ENCODE peak calls at places on chromosome 11, in eight cellular contexts. One of them, this sample, is unnamed.

GRCh38 chr11:14249121-14249963 is 109.6 kb downstream of the RRAS2 start:
- DNase-seq in MM.1S: peak
- DNase-seq in ecto neural progenitor cell: peak
- DNase-seq in heart left ventricle: no peak
- DNase-seq in sciatic nerve: peak
- DNase-seq in progenitor cell of endocrine pancreas: peak
- DNase-seq in NCI-H1092: peak
- DNase-seq in activated T-helper 1 cell treated with anti-CD3 and anti-CD28 coated beads, Interleukin-2, amount 50 U/mL, for 16 hours: peak
- DNase-seq in this sample: peak

GRCh38 chr11:105108247-105108646 is 31.3 kb downstream of the CARD18 start:
- DNase-seq in ecto neural progenitor cell: no peak
- DNase-seq in activated T-helper 1 cell treated with anti-CD3 and anti-CD28 coated beads, Interleukin-2, amount 50 U/mL, for 16 hours: no peak
- DNase-seq in MM.1S: no peak
- DNase-seq in progenitor cell of endocrine pancreas: no peak
- DNase-seq in sciatic nerve: no peak
- DNase-seq in NCI-H1092: no peak
- DNase-seq in heart left ventricle: no peak
- DNase-seq in this sample: no peak

GRCh38 chr11:32386770-32387377 is 48.5 kb downstream of the WT1 start:
- DNase-seq in NCI-H1092: no peak
- DNase-seq in activated T-helper 1 cell treated with anti-CD3 and anti-CD28 coated beads, Interleukin-2, amount 50 U/mL, for 16 hours: no peak
- DNase-seq in progenitor cell of endocrine pancreas: no peak
- DNase-seq in sciatic nerve: no peak
- DNase-seq in heart left ventricle: no peak
- DNase-seq in MM.1S: no peak
- DNase-seq in ecto neural progenitor cell: no peak
- DNase-seq in this sample: no peak

GRCh38 chr11:122853971-122854446 is 15.7 kb downstream of the CRTAM start:
- DNase-seq in activated T-helper 1 cell treated with anti-CD3 and anti-CD28 coated beads, Interleukin-2, amount 50 U/mL, for 16 hours: no peak
- DNase-seq in MM.1S: peak
- DNase-seq in NCI-H1092: peak
- DNase-seq in heart left ventricle: no peak
- DNase-seq in sciatic nerve: no peak
- DNase-seq in ecto neural progenitor cell: no peak
- DNase-seq in progenitor cell of endocrine pancreas: peak
- DNase-seq in this sample: no peak

GRCh38 chr11:27722945-27723344 is 22.7 kb upstream of the BDNF start:
- DNase-seq in ecto neural progenitor cell: peak
- DNase-seq in sciatic nerve: no peak
- DNase-seq in MM.1S: no peak
- DNase-seq in activated T-helper 1 cell treated with anti-CD3 and anti-CD28 coated beads, Interleukin-2, amount 50 U/mL, for 16 hours: no peak
- DNase-seq in NCI-H1092: no peak
- DNase-seq in heart left ventricle: no peak
- DNase-seq in progenitor cell of endocrine pancreas: no peak
- DNase-seq in this sample: no peak

GRCh38 chr11:2911088-2912037 is 17.9 kb downstream of the PHLDA2 start:
- DNase-seq in NCI-H1092: no peak
- DNase-seq in ecto neural progenitor cell: no peak
- DNase-seq in heart left ventricle: no peak
- DNase-seq in progenitor cell of endocrine pancreas: no peak
- DNase-seq in sciatic nerve: no peak
- DNase-seq in activated T-helper 1 cell treated with anti-CD3 and anti-CD28 coated beads, Interleukin-2, amount 50 U/mL, for 16 hours: no peak
- DNase-seq in MM.1S: no peak
- DNase-seq in this sample: no peak

GRCh38 chr11:10735532-10736465 is 15.2 kb upstream of the CTR9 start:
- DNase-seq in progenitor cell of endocrine pancreas: peak
- DNase-seq in sciatic nerve: peak
- DNase-seq in NCI-H1092: peak
- DNase-seq in activated T-helper 1 cell treated with anti-CD3 and anti-CD28 coated beads, Interleukin-2, amount 50 U/mL, for 16 hours: peak
- DNase-seq in heart left ventricle: peak
- DNase-seq in ecto neural progenitor cell: peak
- DNase-seq in MM.1S: peak
- DNase-seq in this sample: peak

GRCh38 chr11:61732705-61733104 is 19.7 kb upstream of the MYRF start:
- DNase-seq in activated T-helper 1 cell treated with anti-CD3 and anti-CD28 coated beads, Interleukin-2, amount 50 U/mL, for 16 hours: no peak
- DNase-seq in ecto neural progenitor cell: no peak
- DNase-seq in sciatic nerve: no peak
- DNase-seq in NCI-H1092: no peak
- DNase-seq in MM.1S: no peak
- DNase-seq in progenitor cell of endocrine pancreas: no peak
- DNase-seq in heart left ventricle: no peak
- DNase-seq in this sample: no peak

GRCh38 chr11:112511906-112512305 is 251.2 kb upstream of the PLET1 start:
- DNase-seq in progenitor cell of endocrine pancreas: no peak
- DNase-seq in NCI-H1092: no peak
- DNase-seq in activated T-helper 1 cell treated with anti-CD3 and anti-CD28 coated beads, Interleukin-2, amount 50 U/mL, for 16 hours: no peak
- DNase-seq in heart left ventricle: no peak
- DNase-seq in MM.1S: no peak
- DNase-seq in sciatic nerve: no peak
- DNase-seq in ecto neural progenitor cell: no peak
- DNase-seq in this sample: no peak

GRCh38 chr11:17066691-17067090 is 10.8 kb downstream of the RPS13 start:
- DNase-seq in heart left ventricle: no peak
- DNase-seq in activated T-helper 1 cell treated with anti-CD3 and anti-CD28 coated beads, Interleukin-2, amount 50 U/mL, for 16 hours: no peak
- DNase-seq in MM.1S: no peak
- DNase-seq in sciatic nerve: no peak
- DNase-seq in progenitor cell of endocrine pancreas: no peak
- DNase-seq in ecto neural progenitor cell: no peak
- DNase-seq in NCI-H1092: no peak
- DNase-seq in this sample: no peak

GRCh38 chr11:62125881-62126280 is 2.1 kb downstream of the INCENP start:
- DNase-seq in activated T-helper 1 cell treated with anti-CD3 and anti-CD28 coated beads, Interleukin-2, amount 50 U/mL, for 16 hours: no peak
- DNase-seq in sciatic nerve: no peak
- DNase-seq in NCI-H1092: no peak
- DNase-seq in MM.1S: no peak
- DNase-seq in ecto neural progenitor cell: no peak
- DNase-seq in progenitor cell of endocrine pancreas: no peak
- DNase-seq in heart left ventricle: no peak
- DNase-seq in this sample: no peak

GRCh38 chr11:111833524-111833923 is 37.9 kb downstream of the ALG9 start:
- DNase-seq in heart left ventricle: no peak
- DNase-seq in progenitor cell of endocrine pancreas: no peak
- DNase-seq in ecto neural progenitor cell: no peak
- DNase-seq in sciatic nerve: no peak
- DNase-seq in NCI-H1092: no peak
- DNase-seq in MM.1S: no peak
- DNase-seq in activated T-helper 1 cell treated with anti-CD3 and anti-CD28 coated beads, Interleukin-2, amount 50 U/mL, for 16 hours: no peak
- DNase-seq in this sample: no peak

GRCh38 chr11:72662036-72662435 is 12.2 kb downstream of the PDE2A start:
- DNase-seq in activated T-helper 1 cell treated with anti-CD3 and anti-CD28 coated beads, Interleukin-2, amount 50 U/mL, for 16 hours: no peak
- DNase-seq in ecto neural progenitor cell: no peak
- DNase-seq in sciatic nerve: no peak
- DNase-seq in MM.1S: no peak
- DNase-seq in NCI-H1092: no peak
- DNase-seq in progenitor cell of endocrine pancreas: no peak
- DNase-seq in heart left ventricle: no peak
- DNase-seq in this sample: no peak

GRCh38 chr11:17991799-17992433 is 20.9 kb downstream of the SERGEF start:
- DNase-seq in NCI-H1092: peak
- DNase-seq in sciatic nerve: no peak
- DNase-seq in ecto neural progenitor cell: no peak
- DNase-seq in activated T-helper 1 cell treated with anti-CD3 and anti-CD28 coated beads, Interleukin-2, amount 50 U/mL, for 16 hours: peak
- DNase-seq in progenitor cell of endocrine pancreas: no peak
- DNase-seq in MM.1S: peak
- DNase-seq in heart left ventricle: no peak
- DNase-seq in this sample: no peak

GRCh38 chr11:5280582-5281102 is 10.9 kb upstream of the HBE1 start:
- DNase-seq in ecto neural progenitor cell: no peak
- DNase-seq in heart left ventricle: peak
- DNase-seq in activated T-helper 1 cell treated with anti-CD3 and anti-CD28 coated beads, Interleukin-2, amount 50 U/mL, for 16 hours: no peak
- DNase-seq in NCI-H1092: no peak
- DNase-seq in progenitor cell of endocrine pancreas: no peak
- DNase-seq in MM.1S: peak
- DNase-seq in sciatic nerve: peak
- DNase-seq in this sample: no peak

GRCh38 chr11:116460156-116460965 is 312.4 kb downstream of the BUD13 start:
- DNase-seq in sciatic nerve: no peak
- DNase-seq in MM.1S: no peak
- DNase-seq in heart left ventricle: no peak
- DNase-seq in activated T-helper 1 cell treated with anti-CD3 and anti-CD28 coated beads, Interleukin-2, amount 50 U/mL, for 16 hours: no peak
- DNase-seq in NCI-H1092: no peak
- DNase-seq in progenitor cell of endocrine pancreas: no peak
- DNase-seq in ecto neural progenitor cell: no peak
- DNase-seq in this sample: no peak

GRCh38 chr11:30919389-30920172 is 333.4 kb upstream of the MPPED2 start:
- DNase-seq in heart left ventricle: no peak
- DNase-seq in MM.1S: peak
- DNase-seq in sciatic nerve: no peak
- DNase-seq in NCI-H1092: no peak
- DNase-seq in ecto neural progenitor cell: no peak
- DNase-seq in activated T-helper 1 cell treated with anti-CD3 and anti-CD28 coated beads, Interleukin-2, amount 50 U/mL, for 16 hours: no peak
- DNase-seq in progenitor cell of endocrine pancreas: no peak
- DNase-seq in this sample: no peak

GRCh38 chr11:111236355-111236754 is 9.2 kb upstream of the POU2AF2 start:
- DNase-seq in ecto neural progenitor cell: no peak
- DNase-seq in MM.1S: no peak
- DNase-seq in progenitor cell of endocrine pancreas: no peak
- DNase-seq in heart left ventricle: no peak
- DNase-seq in sciatic nerve: no peak
- DNase-seq in NCI-H1092: no peak
- DNase-seq in activated T-helper 1 cell treated with anti-CD3 and anti-CD28 coated beads, Interleukin-2, amount 50 U/mL, for 16 hours: no peak
- DNase-seq in this sample: no peak

GRCh38 chr11:102437026-102437425 is 15.5 kb downstream of the TMEM123 start:
- DNase-seq in heart left ventricle: no peak
- DNase-seq in NCI-H1092: no peak
- DNase-seq in MM.1S: no peak
- DNase-seq in progenitor cell of endocrine pancreas: no peak
- DNase-seq in ecto neural progenitor cell: no peak
- DNase-seq in sciatic nerve: no peak
- DNase-seq in activated T-helper 1 cell treated with anti-CD3 and anti-CD28 coated beads, Interleukin-2, amount 50 U/mL, for 16 hours: no peak
- DNase-seq in this sample: no peak

GRCh38 chr11:45844822-45845573 is 2.3 kb upstream of the CRY2 start:
- DNase-seq in MM.1S: no peak
- DNase-seq in NCI-H1092: no peak
- DNase-seq in ecto neural progenitor cell: no peak
- DNase-seq in activated T-helper 1 cell treated with anti-CD3 and anti-CD28 coated beads, Interleukin-2, amount 50 U/mL, for 16 hours: no peak
- DNase-seq in heart left ventricle: no peak
- DNase-seq in progenitor cell of endocrine pancreas: no peak
- DNase-seq in sciatic nerve: no peak
- DNase-seq in this sample: no peak

GRCh38 chr11:75721852-75722668 is 4.4 kb downstream of the MOGAT2 start:
- DNase-seq in progenitor cell of endocrine pancreas: no peak
- DNase-seq in heart left ventricle: no peak
- DNase-seq in MM.1S: no peak
- DNase-seq in NCI-H1092: no peak
- DNase-seq in ecto neural progenitor cell: no peak
- DNase-seq in sciatic nerve: no peak
- DNase-seq in activated T-helper 1 cell treated with anti-CD3 and anti-CD28 coated beads, Interleukin-2, amount 50 U/mL, for 16 hours: no peak
- DNase-seq in this sample: no peak

GRCh38 chr11:121841487-121842167 is 274.4 kb downstream of the BLID start:
- DNase-seq in MM.1S: no peak
- DNase-seq in heart left ventricle: no peak
- DNase-seq in NCI-H1092: no peak
- DNase-seq in progenitor cell of endocrine pancreas: no peak
- DNase-seq in activated T-helper 1 cell treated with anti-CD3 and anti-CD28 coated beads, Interleukin-2, amount 50 U/mL, for 16 hours: no peak
- DNase-seq in ecto neural progenitor cell: peak
- DNase-seq in sciatic nerve: no peak
- DNase-seq in this sample: no peak

GRCh38 chr11:106331163-106331562 is 253.7 kb downstream of the AASDHPPT start:
- DNase-seq in MM.1S: no peak
- DNase-seq in sciatic nerve: no peak
- DNase-seq in heart left ventricle: no peak
- DNase-seq in activated T-helper 1 cell treated with anti-CD3 and anti-CD28 coated beads, Interleukin-2, amount 50 U/mL, for 16 hours: no peak
- DNase-seq in ecto neural progenitor cell: no peak
- DNase-seq in NCI-H1092: no peak
- DNase-seq in progenitor cell of endocrine pancreas: no peak
- DNase-seq in this sample: no peak

GRCh38 chr11:74307409-74307808 is 4.0 kb downstream of the P4HA3 start:
- DNase-seq in ecto neural progenitor cell: no peak
- DNase-seq in activated T-helper 1 cell treated with anti-CD3 and anti-CD28 coated beads, Interleukin-2, amount 50 U/mL, for 16 hours: no peak
- DNase-seq in MM.1S: no peak
- DNase-seq in NCI-H1092: peak
- DNase-seq in progenitor cell of endocrine pancreas: no peak
- DNase-seq in sciatic nerve: peak
- DNase-seq in heart left ventricle: no peak
- DNase-seq in this sample: no peak

GRCh38 chr11:93861808-93862207 is 11.4 kb upstream of the VSTM5 start:
- DNase-seq in MM.1S: no peak
- DNase-seq in heart left ventricle: peak
- DNase-seq in progenitor cell of endocrine pancreas: no peak
- DNase-seq in ecto neural progenitor cell: no peak
- DNase-seq in sciatic nerve: no peak
- DNase-seq in activated T-helper 1 cell treated with anti-CD3 and anti-CD28 coated beads, Interleukin-2, amount 50 U/mL, for 16 hours: no peak
- DNase-seq in NCI-H1092: no peak
- DNase-seq in this sample: no peak

GRCh38 chr11:121429556-121429955 is 22.6 kb upstream of the SORL1 start:
- DNase-seq in NCI-H1092: no peak
- DNase-seq in activated T-helper 1 cell treated with anti-CD3 and anti-CD28 coated beads, Interleukin-2, amount 50 U/mL, for 16 hours: no peak
- DNase-seq in sciatic nerve: no peak
- DNase-seq in ecto neural progenitor cell: no peak
- DNase-seq in heart left ventricle: no peak
- DNase-seq in MM.1S: no peak
- DNase-seq in progenitor cell of endocrine pancreas: no peak
- DNase-seq in this sample: no peak

GRCh38 chr11:67053896-67054850 is 2.5 kb upstream of the RHOD start:
- DNase-seq in heart left ventricle: peak
- DNase-seq in ecto neural progenitor cell: peak
- DNase-seq in activated T-helper 1 cell treated with anti-CD3 and anti-CD28 coated beads, Interleukin-2, amount 50 U/mL, for 16 hours: no peak
- DNase-seq in MM.1S: peak
- DNase-seq in NCI-H1092: peak
- DNase-seq in progenitor cell of endocrine pancreas: peak
- DNase-seq in sciatic nerve: no peak
- DNase-seq in this sample: no peak

GRCh38 chr11:83092488-83093384 is 21.0 kb upstream of the RAB30 start:
- DNase-seq in heart left ventricle: no peak
- DNase-seq in progenitor cell of endocrine pancreas: no peak
- DNase-seq in activated T-helper 1 cell treated with anti-CD3 and anti-CD28 coated beads, Interleukin-2, amount 50 U/mL, for 16 hours: no peak
- DNase-seq in MM.1S: no peak
- DNase-seq in ecto neural progenitor cell: no peak
- DNase-seq in NCI-H1092: no peak
- DNase-seq in sciatic nerve: no peak
- DNase-seq in this sample: no peak

GRCh38 chr11:61697093-61697492 is 16.9 kb downstream of the DAGLA start:
- DNase-seq in heart left ventricle: no peak
- DNase-seq in progenitor cell of endocrine pancreas: no peak
- DNase-seq in MM.1S: no peak
- DNase-seq in NCI-H1092: no peak
- DNase-seq in ecto neural progenitor cell: no peak
- DNase-seq in sciatic nerve: no peak
- DNase-seq in activated T-helper 1 cell treated with anti-CD3 and anti-CD28 coated beads, Interleukin-2, amount 50 U/mL, for 16 hours: no peak
- DNase-seq in this sample: no peak